ENCODE peak calls at places on chromosomes 2 and 18, in four cellular contexts. One of them, this sample, is unnamed. For H3K9me2, the result is how much of the 10 kb centered on the place peaks cover.

GRCh38 chr18:26865557-26865956 is at the start of gene AQP4:
- DNase-seq in PC-3: no peak
- DNase-seq in OCI-LY7: no peak
- DNase-seq in MM.1S: no peak
- DNase-seq in this sample: no peak

GRCh38 chr2:219406861-219407230 is 11.3 kb upstream of the DES start:
- DNase-seq in PC-3: peak
- DNase-seq in MM.1S: no peak
- DNase-seq in OCI-LY7: no peak
- DNase-seq in this sample: no peak

GRCh38 chr2:72415256-72415655 is 267.6 kb upstream of the CYP26B1 start:
- DNase-seq in OCI-LY7: no peak
- DNase-seq in PC-3: peak
- DNase-seq in MM.1S: no peak
- DNase-seq in this sample: no peak

GRCh38 chr2:173291412-173291811 is 63.3 kb upstream of the CDCA7 start:
- DNase-seq in PC-3: no peak
- DNase-seq in OCI-LY7: no peak
- DNase-seq in MM.1S: no peak
- DNase-seq in this sample: no peak

GRCh38 chr2:25690058-25690457 is 16.7 kb upstream of the DTNB start:
- DNase-seq in OCI-LY7: no peak
- DNase-seq in PC-3: peak
- DNase-seq in MM.1S: no peak
- DNase-seq in this sample: peak

GRCh38 chr18:63177822-63178525 is 141.6 kb downstream of the BCL2 start:
- DNase-seq in OCI-LY7: no peak
- DNase-seq in PC-3: no peak
- DNase-seq in MM.1S: no peak
- DNase-seq in this sample: no peak

GRCh38 chr2:212032032-212032431 is 506.6 kb downstream of the ERBB4 start:
- DNase-seq in MM.1S: peak
- DNase-seq in PC-3: peak
- DNase-seq in OCI-LY7: no peak
- DNase-seq in this sample: no peak

GRCh38 chr2:231642631-231643493 is 50.2 kb downstream of the TEX44 start:
- DNase-seq in PC-3: peak
- DNase-seq in OCI-LY7: peak
- DNase-seq in MM.1S: peak
- DNase-seq in this sample: peak

GRCh38 chr2:144240656-144241339 is 279.1 kb downstream of the ZEB2 start:
- DNase-seq in OCI-LY7: peak
- DNase-seq in MM.1S: no peak
- DNase-seq in PC-3: peak
- DNase-seq in this sample: no peak

GRCh38 chr18:3305354-3305762 is 43.4 kb downstream of the MYL12B start:
- DNase-seq in MM.1S: no peak
- DNase-seq in OCI-LY7: no peak
- DNase-seq in PC-3: peak
- DNase-seq in this sample: peak

GRCh38 chr2:240433973-240434727 is 1.3 kb upstream of the GPC1 start:
- DNase-seq in MM.1S: no peak
- DNase-seq in PC-3: peak
- DNase-seq in OCI-LY7: no peak
- DNase-seq in this sample: peak

GRCh38 chr2:158305501-158305900 is 151.1 kb downstream of the CCDC148 start:
- DNase-seq in MM.1S: no peak
- DNase-seq in OCI-LY7: no peak
- DNase-seq in PC-3: no peak
- DNase-seq in this sample: no peak

GRCh38 chr18:58496937-58497336 is 132.0 kb downstream of the ALPK2 start:
- DNase-seq in OCI-LY7: no peak
- DNase-seq in MM.1S: no peak
- DNase-seq in PC-3: peak
- DNase-seq in this sample: no peak

GRCh38 chr2:235864746-235865535 is 303.2 kb downstream of the GBX2 start:
- DNase-seq in OCI-LY7: no peak
- DNase-seq in MM.1S: no peak
- DNase-seq in PC-3: no peak
- DNase-seq in this sample: no peak

GRCh38 chr2:10441966-10442365 is 6.2 kb downstream of the ODC1 start:
- DNase-seq in MM.1S: no peak
- DNase-seq in OCI-LY7: no peak
- DNase-seq in PC-3: no peak
- DNase-seq in this sample: no peak

GRCh38 chr18:12317664-12318333 is 9.8 kb downstream of the TUBB6 start:
- DNase-seq in MM.1S: no peak
- DNase-seq in OCI-LY7: peak
- DNase-seq in PC-3: no peak
- DNase-seq in this sample: no peak

GRCh38 chr2:30334738-30335426 is 103.5 kb downstream of the LBH start:
- DNase-seq in PC-3: no peak
- DNase-seq in MM.1S: peak
- DNase-seq in OCI-LY7: peak
- DNase-seq in this sample: no peak

GRCh38 chr2:85457877-85458316 is 39.4 kb downstream of the SH2D6 start:
- DNase-seq in PC-3: peak
- DNase-seq in MM.1S: no peak
- DNase-seq in OCI-LY7: no peak
- DNase-seq in this sample: peak

GRCh38 chr2:155701721-155702120 is 630.8 kb downstream of the NR4A2 start:
- DNase-seq in MM.1S: no peak
- DNase-seq in PC-3: no peak
- DNase-seq in OCI-LY7: no peak
- DNase-seq in this sample: no peak

GRCh38 chr2:32250290-32250689 is 14.4 kb downstream of the NLRC4 start:
- DNase-seq in PC-3: no peak
- DNase-seq in OCI-LY7: no peak
- DNase-seq in MM.1S: no peak
- DNase-seq in this sample: no peak

GRCh38 chr18:67919316-67919715 is 402.8 kb upstream of the DSEL start:
- DNase-seq in PC-3: peak
- DNase-seq in OCI-LY7: no peak
- DNase-seq in MM.1S: no peak
- DNase-seq in this sample: no peak

GRCh38 chr2:105804266-105804665 is 59.6 kb downstream of the NCK2 start:
- DNase-seq in MM.1S: no peak
- DNase-seq in PC-3: no peak
- DNase-seq in OCI-LY7: no peak
- DNase-seq in this sample: no peak

GRCh38 chr2:164992818-164993217 is 37.5 kb upstream of the SLC38A11 start:
- DNase-seq in PC-3: peak
- DNase-seq in OCI-LY7: peak
- DNase-seq in MM.1S: peak
- DNase-seq in this sample: peak

GRCh38 chr2:239710953-239711861 is 310.4 kb upstream of the HDAC4 start:
- DNase-seq in PC-3: no peak
- DNase-seq in MM.1S: no peak
- DNase-seq in OCI-LY7: no peak
- DNase-seq in this sample: no peak

GRCh38 chr2:86105969-86106945 is at the start of gene PTCD3:
- DNase-seq in MM.1S: peak
- DNase-seq in PC-3: peak
- DNase-seq in OCI-LY7: peak
- DNase-seq in this sample: peak

GRCh38 chr18:23838233-23838632 is 149.0 kb downstream of the LAMA3 start:
- DNase-seq in PC-3: no peak
- DNase-seq in MM.1S: no peak
- DNase-seq in OCI-LY7: no peak
- DNase-seq in this sample: no peak

GRCh38 chr2:86790828-86791561 is at the start of gene CD8A:
- DNase-seq in PC-3: no peak
- DNase-seq in OCI-LY7: no peak
- DNase-seq in MM.1S: no peak
- DNase-seq in this sample: no peak

GRCh38 chr18:79680891-79681339 is 1.3 kb downstream of the CTDP1 start:
- DNase-seq in OCI-LY7: no peak
- DNase-seq in PC-3: no peak
- DNase-seq in MM.1S: no peak
- DNase-seq in this sample: no peak

GRCh38 chr18:26088482-26088881 is 1.9 kb downstream of the SS18 start:
- DNase-seq in OCI-LY7: peak
- DNase-seq in MM.1S: peak
- DNase-seq in PC-3: peak
- DNase-seq in this sample: no peak

GRCh38 chr18:55102508-55102907 is 143.2 kb upstream of the CCDC68 start:
- DNase-seq in OCI-LY7: no peak
- DNase-seq in PC-3: no peak
- DNase-seq in MM.1S: no peak
- DNase-seq in this sample: no peak

GRCh38 chr2:190625691-190626090 is 23.2 kb upstream of the NAB1 start:
- DNase-seq in PC-3: no peak
- DNase-seq in OCI-LY7: no peak
- DNase-seq in MM.1S: no peak
- DNase-seq in this sample: no peak

GRCh38 chr2:24970483-24971299 is 1.1 kb downstream of the DNAJC27 start:
- DNase-seq in OCI-LY7: no peak
- DNase-seq in PC-3: peak
- DNase-seq in MM.1S: no peak
- DNase-seq in this sample: no peak

GRCh38 chr2:10303634-10304378 is 1.1 kb downstream of the HPCAL1 start:
- DNase-seq in PC-3: peak
- DNase-seq in MM.1S: peak
- DNase-seq in OCI-LY7: peak
- DNase-seq in this sample: peak

DNA sequence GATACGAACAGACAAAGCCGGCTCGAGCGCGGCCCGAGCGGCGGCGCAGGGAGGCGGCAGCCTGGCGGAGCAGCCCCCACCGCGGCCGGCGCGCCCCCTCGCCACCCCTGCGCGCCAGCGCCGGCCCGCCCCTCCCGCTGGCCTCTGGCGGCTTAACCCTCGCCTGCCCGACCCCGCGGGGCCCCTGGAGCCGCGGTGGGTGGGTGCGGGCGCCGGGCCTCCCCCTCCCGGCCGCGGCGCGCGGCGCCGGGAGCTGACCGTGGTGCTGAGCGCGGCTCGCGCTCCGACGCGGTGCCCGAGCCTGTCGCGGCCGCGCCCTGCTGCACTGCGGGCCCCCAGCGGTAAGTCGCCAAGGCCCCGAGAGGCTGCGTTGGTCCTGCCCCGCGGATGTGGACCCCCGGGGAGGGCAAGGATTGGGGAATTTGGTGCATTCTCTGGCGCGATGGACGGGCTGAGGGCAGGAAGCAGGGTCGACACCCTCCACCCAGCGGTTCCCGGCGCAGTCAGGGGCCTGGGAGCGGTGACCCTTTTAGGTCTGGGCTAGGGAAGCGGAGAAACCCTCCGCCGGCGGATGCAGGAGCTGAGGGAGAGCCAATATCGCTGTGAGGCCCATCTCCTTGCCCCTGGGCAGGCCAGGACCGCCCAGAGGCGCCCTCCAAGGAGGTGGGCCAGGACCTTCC is 841 bp downstream of the AMER3 start:
- DNase-seq in OCI-LY7: no peak
- DNase-seq in MM.1S: peak
- DNase-seq in PC-3: peak
- DNase-seq in this sample: no peak
- H3K27ac ChIP-seq in OCI-LY7: no peak
- H3K27ac ChIP-seq in MM.1S: no peak
- H3K27ac ChIP-seq in PC-3: no peak
- H3K27ac ChIP-seq in this sample: no peak

GRCh38 chr2:128640847-128641360 is 322.2 kb upstream of the HS6ST1 start:
- DNase-seq in MM.1S: no peak
- DNase-seq in PC-3: no peak
- DNase-seq in OCI-LY7: no peak
- DNase-seq in this sample: no peak
- H3K9me2 ChIP-seq in MM.1S: under half
- H3K9me2 ChIP-seq in PC-3: under half
- H3K9me2 ChIP-seq in OCI-LY7: under half
- H3K9me2 ChIP-seq in this sample: under half

DNA sequence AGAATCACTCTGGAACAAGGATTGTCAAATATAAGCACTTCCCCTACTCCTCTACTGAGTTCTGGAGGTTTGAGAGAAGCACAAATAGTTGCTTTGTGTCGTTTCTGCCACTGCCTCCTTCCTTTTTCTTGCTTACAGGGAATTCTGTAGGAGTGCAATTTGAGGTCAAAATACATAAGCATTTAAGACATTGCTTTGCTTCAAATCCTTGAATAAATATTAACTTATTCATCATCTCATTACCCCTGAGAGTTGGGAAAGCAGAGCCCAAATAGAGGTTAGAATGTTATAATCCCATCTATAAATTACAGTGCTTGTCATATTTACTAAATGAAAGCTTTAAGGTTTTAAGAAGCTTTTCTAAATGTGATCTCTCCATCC is 277.0 kb upstream of the FN1 start:
- DNase-seq in OCI-LY7: no peak
- DNase-seq in PC-3: peak
- DNase-seq in MM.1S: no peak
- DNase-seq in this sample: no peak
- H3K27ac ChIP-seq in OCI-LY7: no peak
- H3K27ac ChIP-seq in PC-3: peak
- H3K27ac ChIP-seq in MM.1S: no peak
- H3K27ac ChIP-seq in this sample: no peak

GRCh38 chr2:128640166-128640846 is 321.6 kb upstream of the HS6ST1 start:
- DNase-seq in MM.1S: no peak
- DNase-seq in PC-3: no peak
- DNase-seq in OCI-LY7: no peak
- DNase-seq in this sample: no peak
- H3K9me2 ChIP-seq in MM.1S: under half
- H3K9me2 ChIP-seq in PC-3: under half
- H3K9me2 ChIP-seq in OCI-LY7: under half
- H3K9me2 ChIP-seq in this sample: under half

GRCh38 chr2:64908406-64908805 is 80.8 kb upstream of the SLC1A4 start:
- DNase-seq in PC-3: no peak
- DNase-seq in OCI-LY7: no peak
- DNase-seq in MM.1S: no peak
- DNase-seq in this sample: no peak

GRCh38 chr2:64899081-64899865 is 89.9 kb upstream of the SLC1A4 start:
- DNase-seq in MM.1S: no peak
- DNase-seq in OCI-LY7: no peak
- DNase-seq in PC-3: no peak
- DNase-seq in this sample: no peak

GRCh38 chr2:64906853-64907536 is 82.2 kb upstream of the SLC1A4 start:
- DNase-seq in PC-3: no peak
- DNase-seq in OCI-LY7: no peak
- DNase-seq in MM.1S: no peak
- DNase-seq in this sample: no peak

GRCh38 chr2:64905338-64906024 is 83.7 kb upstream of the SLC1A4 start:
- DNase-seq in OCI-LY7: peak
- DNase-seq in PC-3: no peak
- DNase-seq in MM.1S: no peak
- DNase-seq in this sample: peak

GRCh38 chr2:64904405-64905329 is 84.5 kb upstream of the SLC1A4 start:
- DNase-seq in OCI-LY7: no peak
- DNase-seq in PC-3: no peak
- DNase-seq in MM.1S: no peak
- DNase-seq in this sample: no peak
- H3K27ac ChIP-seq in OCI-LY7: peak
- H3K27ac ChIP-seq in PC-3: no peak
- H3K27ac ChIP-seq in MM.1S: no peak
- H3K27ac ChIP-seq in this sample: no peak

DNA sequence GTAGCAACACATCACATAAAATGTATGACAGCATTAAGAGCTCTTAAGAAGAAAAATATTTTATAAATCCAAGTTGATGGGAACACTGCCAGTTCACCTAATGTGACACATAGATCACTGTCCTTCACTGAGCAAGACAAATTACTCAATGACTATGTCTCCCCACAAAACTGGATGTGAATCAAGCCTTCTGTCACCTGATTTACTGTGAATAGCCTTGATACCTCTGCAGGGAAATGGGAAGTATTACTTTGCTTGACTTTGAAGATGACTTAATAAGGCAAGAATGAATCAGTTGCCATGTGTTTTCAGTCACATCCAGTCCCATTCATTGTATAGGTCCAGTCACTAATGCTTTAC is 94.6 kb downstream of the NYAP2 start:
- DNase-seq in MM.1S: no peak
- DNase-seq in PC-3: peak
- DNase-seq in OCI-LY7: no peak
- DNase-seq in this sample: peak
- H3K9me2 ChIP-seq in MM.1S: under half
- H3K9me2 ChIP-seq in PC-3: under half
- H3K9me2 ChIP-seq in OCI-LY7: under half
- H3K9me2 ChIP-seq in this sample: under half

This sample was measured in PC-9.